ENCODE peak calls at places on chromosomes 2 and 18, in four cellular contexts. D is neuronal stem cell, E is mesenchymal stem cell, A is IMR-90. B is an unnamed sample.

GRCh38 chr2:70691497-70691896 is 76.5 kb downstream of the ADD2 start:
- DNase-seq in D (no peak), E (no peak), A (no peak), B (no peak)

GRCh38 chr2:195984951-195985726 is 83.5 kb downstream of the DNAH7 start:
- DNase-seq in D (no peak), E (no peak), A (no peak), B (no peak)

GRCh38 chr2:217366996-217367395 is 507.1 kb upstream of the TNP1 start:
- DNase-seq in D (no peak), E (peak), A (no peak), B (peak)

GRCh38 chr18:10424576-10425314 is 29.7 kb upstream of the APCDD1 start:
- DNase-seq in D (no peak), E (peak), A (no peak), B (no peak)

GRCh38 chr2:27407798-27408491 is 1.4 kb downstream of the PPM1G start:
- DNase-seq in D (peak), E (peak), A (peak), B (peak)

GRCh38 chr18:3590096-3590655 is 140.2 kb downstream of the TGIF1 start:
- DNase-seq in D (no peak), E (no peak), A (no peak), B (no peak)

GRCh38 chr2:238339814-238340213 is 19.5 kb downstream of the TRAF3IP1 start:
- DNase-seq in D (no peak), E (no peak), A (no peak), B (no peak)

GRCh38 chr2:73931531-73932500 is 5.1 kb downstream of the DGUOK start:
- DNase-seq in D (no peak), E (peak), A (peak), B (no peak)

GRCh38 chr2:45331034-45331786 is 279.9 kb downstream of the SRBD1 start:
- DNase-seq in D (no peak), E (no peak), A (no peak), B (no peak)

GRCh38 chr2:119389615-119390306 is 23.0 kb downstream of the DBI start:
- DNase-seq in D (no peak), E (peak), A (peak), B (no peak)

GRCh38 chr2:8469709-8470493 is 212.0 kb upstream of the ID2 start:
- DNase-seq in D (no peak), E (no peak), A (no peak), B (no peak)

GRCh38 chr2:131105950-131106801 is 1.0 kb downstream of the PLEKHB2 start:
- DNase-seq in D (no peak), E (peak), A (peak), B (peak)

GRCh38 chr2:44897406-44897805 is 44.1 kb upstream of the SIX3 start:
- DNase-seq in D (no peak), E (no peak), A (no peak), B (no peak)

GRCh38 chr2:157777425-157777824 is 98.7 kb downstream of the ACVR1 start:
- DNase-seq in D (no peak), E (peak), A (peak), B (peak)

GRCh38 chr2:223027442-223027841 is 24.5 kb upstream of the KCNE4 start:
- DNase-seq in D (no peak), E (no peak), A (peak), B (no peak)

GRCh38 chr2:12296120-12296519 is 420.6 kb upstream of the TRIB2 start:
- DNase-seq in D (no peak), E (no peak), A (no peak), B (no peak)

GRCh38 chr2:241150660-241151530 is 628 bp downstream of the PPP1R7 start:
- DNase-seq in D (no peak), E (peak), A (peak), B (no peak)

GRCh38 chr18:61589053-61589723 is 256.0 kb downstream of the CDH20 start:
- DNase-seq in D (no peak), E (no peak), A (peak), B (no peak)

GRCh38 chr18:40851014-40851429 is 1104.0 kb upstream of the PIK3C3 start:
- DNase-seq in D (no peak), E (no peak), A (peak), B (no peak)

GRCh38 chr18:22346342-22346967 is 71.3 kb downstream of the CTAGE1 start:
- DNase-seq in D (no peak), E (peak), A (peak), B (no peak)

GRCh38 chr2:43199492-43200481 is 26.6 kb downstream of the ZFP36L2 start:
- DNase-seq in D (no peak), E (peak), A (peak), B (peak)

GRCh38 chr2:160561551-160562280 is 68.1 kb upstream of the RBMS1 start:
- DNase-seq in D (no peak), E (no peak), A (peak), B (no peak)

GRCh38 chr2:218804817-218805216 is 22.9 kb downstream of the CYP27A1 start:
- DNase-seq in D (no peak), E (no peak), A (no peak), B (no peak)

GRCh38 chr2:150767924-150768801 is 280.7 kb upstream of the RND3 start:
- DNase-seq in D (no peak), E (peak), A (no peak), B (no peak)

GRCh38 chr18:34929336-34929780 is 111.9 kb upstream of the MAPRE2 start:
- DNase-seq in D (no peak), E (peak), A (peak), B (peak)

GRCh38 chr2:113891265-113891959 is 1.5 kb downstream of the ACTR3 start:
- DNase-seq in D (no peak), E (peak), A (no peak), B (no peak)

GRCh38 chr2:74316616-74317295 is 26.5 kb downstream of the SLC4A5 start:
- DNase-seq in D (no peak), E (no peak), A (no peak), B (peak)

GRCh38 chr2:33136570-33136969 is 189.8 kb downstream of the LTBP1 start:
- DNase-seq in D (no peak), E (no peak), A (peak), B (no peak)

GRCh38 chr2:186903183-186903582 is 54.2 kb upstream of the ZSWIM2 start:
- DNase-seq in D (no peak), E (peak), A (no peak), B (no peak)

GRCh38 chr2:118479020-118479419 is 368.4 kb downstream of the EN1 start:
- DNase-seq in D (no peak), E (no peak), A (no peak), B (no peak)

GRCh38 chr2:121868652-121869051 is 113.2 kb downstream of the TSN start:
- DNase-seq in D (no peak), E (no peak), A (no peak), B (no peak)

DNA sequence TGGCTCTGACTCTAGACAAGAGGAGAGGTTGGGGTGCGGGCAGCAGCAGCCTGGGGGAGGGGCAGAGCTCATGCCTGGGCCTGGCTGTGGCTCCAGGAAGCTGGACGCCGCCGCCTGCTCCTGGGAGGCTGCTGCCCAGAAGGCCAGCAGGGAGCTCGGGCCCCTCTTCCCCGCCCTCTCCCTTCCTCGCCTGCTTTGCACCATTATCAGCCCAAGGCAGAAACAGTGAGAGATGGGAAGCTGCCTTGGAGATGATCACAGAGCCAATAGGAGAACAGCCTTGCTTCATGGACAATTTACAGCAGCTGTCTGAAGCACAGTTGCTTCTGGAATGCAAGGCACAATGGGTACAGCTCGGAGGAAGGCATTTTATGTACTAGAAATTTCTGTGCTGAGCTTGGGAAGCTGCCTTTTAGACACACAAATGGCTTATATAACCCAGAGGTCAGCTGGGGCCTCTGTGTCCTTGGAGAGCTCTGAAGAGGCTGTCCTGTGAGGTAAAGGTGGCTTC is 55.3 kb upstream of the AFF3 start:
- DNase-seq in D (peak), E (peak), A (peak), B (peak)
- H2BK15ac ChIP-seq in D (no peak), E (peak), A (peak), B (no peak)

GRCh38 chr18:24629926-24630325 is 169.5 kb downstream of the HRH4 start:
- DNase-seq in D (no peak), E (no peak), A (no peak), B (no peak)

GRCh38 chr18:24630346-24630880 is 170.0 kb downstream of the HRH4 start:
- DNase-seq in D (no peak), E (no peak), A (no peak), B (no peak)

GRCh38 chr18:24633121-24633520 is 172.7 kb downstream of the HRH4 start:
- DNase-seq in D (no peak), E (peak), A (peak), B (no peak)

GRCh38 chr18:24631238-24632025 is 171.0 kb downstream of the HRH4 start:
- DNase-seq in D (no peak), E (no peak), A (peak), B (peak)

DNA sequence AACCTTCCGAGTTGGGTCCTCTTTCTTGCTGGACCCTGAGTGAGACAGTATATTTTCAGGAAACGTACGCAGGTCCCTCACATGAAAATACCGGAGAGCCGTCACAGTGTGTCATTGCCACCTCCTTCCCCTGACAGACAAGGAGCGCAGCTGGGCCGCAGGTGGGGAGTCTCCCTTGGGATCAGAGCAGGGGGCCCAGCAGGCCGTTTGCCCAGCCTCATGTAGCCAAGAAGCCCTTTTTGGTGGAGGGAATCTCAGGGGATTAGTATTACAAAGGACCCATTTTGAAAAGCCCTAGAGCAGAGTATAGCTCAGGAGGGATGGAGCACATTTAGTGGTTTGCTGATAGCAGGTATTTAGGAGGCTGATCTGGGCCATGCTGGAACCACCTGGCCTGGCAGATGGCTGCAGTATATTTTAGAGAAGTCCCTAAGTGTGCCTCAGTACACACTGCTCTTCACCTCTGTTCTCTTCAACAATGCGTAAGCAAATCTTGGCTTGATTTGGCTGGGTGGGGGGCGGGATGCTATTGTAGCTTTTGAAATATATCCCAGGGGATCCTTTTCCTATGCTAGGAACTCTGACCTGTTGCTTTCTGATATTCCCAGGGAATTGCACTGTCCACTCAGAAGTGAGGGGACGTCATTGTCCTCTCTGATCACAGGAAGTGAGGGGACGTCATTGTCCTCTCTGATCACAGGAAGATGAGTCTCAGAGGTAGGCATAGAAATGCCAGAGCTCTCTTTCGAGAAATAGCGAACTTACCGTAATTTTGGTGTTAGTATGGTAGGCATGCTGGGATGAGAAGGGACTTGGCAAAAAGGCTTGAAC is 171.9 kb downstream of the HRH4 start:
- DNase-seq in D (no peak), E (no peak), A (no peak), B (no peak)
- H3K4me2 ChIP-seq in D (no peak), E (no peak), A (no peak), B (peak)

GRCh38 chr2:206936006-206936405 is 3.3 kb upstream of the CPO start:
- DNase-seq in D (no peak), E (no peak), A (no peak), B (no peak)
- H3K23ac ChIP-seq in D (no peak), E (no peak), A (no peak), B (no peak)

GRCh38 chr2:62300925-62301324 is 105.0 kb downstream of the B3GNT2 start:
- DNase-seq in D (no peak), E (no peak), A (peak), B (no peak)
- H2BK15ac ChIP-seq in D (no peak), E (no peak), A (no peak), B (no peak)

GRCh38 chr2:30691948-30692828 is 115.1 kb downstream of the CAPN13 start:
- DNase-seq in D (no peak), E (peak), A (peak), B (peak)
- H3K4me2 ChIP-seq in D (no peak), E (no peak), A (no peak), B (no peak)

GRCh38 chr2:7237476-7237875 is 320.3 kb downstream of the RNF144A start:
- DNase-seq in D (no peak), E (no peak), A (no peak), B (no peak)

GRCh38 chr2:7241041-7241440 is 323.8 kb downstream of the RNF144A start:
- DNase-seq in D (no peak), E (no peak), A (no peak), B (no peak)

GRCh38 chr2:7242189-7242867 is 325.1 kb downstream of the RNF144A start:
- DNase-seq in D (no peak), E (no peak), A (no peak), B (peak)

GRCh38 chr2:7233126-7233525 is 315.9 kb downstream of the RNF144A start:
- DNase-seq in D (no peak), E (no peak), A (no peak), B (no peak)

DNA sequence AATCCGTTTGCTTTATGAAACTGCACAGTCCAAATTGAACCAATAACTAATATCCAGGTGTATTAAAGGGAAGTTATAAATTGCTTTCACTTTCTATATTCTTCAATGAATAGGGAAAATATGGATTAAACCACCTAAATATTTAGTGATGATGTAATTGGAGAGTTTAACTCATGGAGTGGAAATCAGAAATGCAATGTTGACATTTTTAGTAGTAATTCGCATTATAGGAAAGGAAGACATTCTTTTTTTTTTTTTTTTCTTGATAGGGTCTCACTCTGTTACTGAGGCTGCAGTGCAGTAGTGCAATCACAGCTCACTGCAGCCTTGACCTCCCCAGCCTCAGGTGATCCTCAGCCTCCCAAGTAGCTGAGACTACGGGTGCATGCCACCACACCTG is 321.9 kb downstream of the RNF144A start:
- DNase-seq in D (no peak), E (no peak), A (no peak), B (no peak)
- H3K23ac ChIP-seq in D (no peak), E (no peak), A (no peak), B (no peak)

GRCh38 chr2:80304522-80304878 is at the start of gene LRRTM1:
- DNase-seq in D (no peak), E (no peak), A (no peak), B (peak)

GRCh38 chr2:80303825-80304521 is 579 bp downstream of the LRRTM1 start:
- DNase-seq in D (no peak), E (peak), A (no peak), B (peak)

GRCh38 chr2:80302001-80302464 is 2.5 kb downstream of the LRRTM1 start:
- DNase-seq in D (no peak), E (no peak), A (no peak), B (peak)

GRCh38 chr2:80303006-80303741 is 1.4 kb downstream of the LRRTM1 start:
- DNase-seq in D (no peak), E (peak), A (no peak), B (peak)

GRCh38 chr2:80302465-80303005 is 2.0 kb downstream of the LRRTM1 start:
- DNase-seq in D (no peak), E (no peak), A (no peak), B (peak)
- H2BK15ac ChIP-seq in D (peak), E (no peak), A (no peak), B (no peak)

GRCh38 chr2:60958800-60959199 is 58.7 kb upstream of the PEX13 start:
- DNase-seq in D (no peak), E (peak), A (peak), B (no peak)

GRCh38 chr2:60960706-60961105 is 56.8 kb upstream of the PEX13 start:
- DNase-seq in D (no peak), E (no peak), A (no peak), B (no peak)

GRCh38 chr2:60957643-60958042 is 59.9 kb upstream of the PEX13 start:
- DNase-seq in D (no peak), E (no peak), A (no peak), B (no peak)

GRCh38 chr2:60958361-60958760 is 59.2 kb upstream of the PEX13 start:
- DNase-seq in D (no peak), E (no peak), A (peak), B (no peak)

GRCh38 chr2:60959501-60959900 is 58.0 kb upstream of the PEX13 start:
- DNase-seq in D (no peak), E (no peak), A (no peak), B (no peak)
- H3K4me2 ChIP-seq in D (no peak), E (no peak), A (no peak), B (no peak)